ENCODE peak calls at places on chromosomes 5 and 9, in eight cellular contexts. E is IMR-90, O is cardiac muscle cell, Q is GM13976, M is endodermal cell, T is thoracic aorta, H is RWPE1, F is BE2C. U is an unnamed sample.

GRCh38 chr5:21807953-21808352 is 1045.2 kb downstream of the CDH12 start:
- DNase-seq in H (peak), E (peak), F (no peak), T (no peak), Q (no peak), M (no peak), O (no peak), U (no peak)

GRCh38 chr9:89640391-89640790 is 35.6 kb downstream of the GADD45G start:
- DNase-seq in M (no peak), O (no peak), T (no peak), H (no peak), Q (no peak), E (no peak), F (no peak), U (no peak)

GRCh38 chr5:35813456-35813855 is 43.2 kb upstream of the IL7R start:
- DNase-seq in O (no peak), E (peak), M (no peak), F (no peak), Q (no peak), H (no peak), T (no peak), U (no peak)

GRCh38 chr5:61964199-61964598 is 341.8 kb upstream of the KIF2A start:
- DNase-seq in H (peak), O (no peak), E (peak), M (no peak), T (no peak), F (no peak), Q (no peak), U (no peak)

GRCh38 chr9:15849871-15850270 is 297.0 kb downstream of the CCDC171 start:
- DNase-seq in H (no peak), M (no peak), Q (no peak), E (no peak), O (no peak), F (no peak), T (no peak), U (no peak)

GRCh38 chr5:139670369-139671095 is 22.4 kb downstream of the CXXC5 start:
- DNase-seq in O (no peak), E (no peak), Q (peak), F (no peak), M (no peak), T (no peak), H (no peak), U (no peak)

GRCh38 chr9:130331573-130331972 is 66.0 kb downstream of the HMCN2 start:
- DNase-seq in E (peak), T (no peak), F (no peak), Q (no peak), M (no peak), H (peak), O (no peak), U (no peak)

GRCh38 chr9:125066839-125067619 is 76.3 kb downstream of the SCAI start:
- DNase-seq in M (no peak), O (no peak), H (no peak), T (no peak), F (no peak), E (peak), Q (no peak), U (no peak)

GRCh38 chr5:80374188-80374587 is 33.7 kb upstream of the ZFYVE16 start:
- DNase-seq in H (no peak), E (no peak), F (no peak), M (no peak), O (no peak), T (no peak), Q (no peak), U (no peak)

GRCh38 chr5:73158313-73158712 is 14.7 kb upstream of the TMEM174 start:
- DNase-seq in M (no peak), T (no peak), F (peak), H (no peak), E (no peak), O (no peak), Q (no peak), U (no peak)

GRCh38 chr5:10288600-10289213 is 19.0 kb downstream of the CMBL start:
- DNase-seq in O (peak), F (peak), T (no peak), M (no peak), Q (peak), E (no peak), H (peak), U (peak)

GRCh38 chr5:168020522-168021294 is 270.7 kb upstream of the WWC1 start:
- DNase-seq in O (no peak), F (no peak), T (no peak), Q (no peak), M (no peak), E (peak), H (peak), U (no peak)

GRCh38 chr5:143924311-143924710 is 112.3 kb downstream of the HMHB1 start:
- DNase-seq in M (no peak), E (peak), T (no peak), H (no peak), F (no peak), Q (no peak), O (no peak), U (no peak)

GRCh38 chr9:93653762-93654161 is 77.4 kb downstream of the PHF2 start:
- DNase-seq in F (no peak), M (no peak), Q (no peak), O (no peak), E (no peak), T (no peak), H (no peak), U (no peak)

GRCh38 chr5:134255418-134256150 is 29.7 kb upstream of the PPP2CA start:
- DNase-seq in F (no peak), H (no peak), M (no peak), T (no peak), O (no peak), E (peak), Q (no peak), U (no peak)

GRCh38 chr5:13629218-13629617 is 315.3 kb downstream of the DNAH5 start:
- DNase-seq in T (no peak), F (no peak), M (no peak), H (no peak), E (no peak), O (no peak), Q (no peak), U (no peak)

GRCh38 chr5:169374761-169375160 is 73.8 kb upstream of the SLIT3 start:
- DNase-seq in F (peak), T (no peak), H (no peak), Q (no peak), M (no peak), E (no peak), O (no peak), U (no peak)

GRCh38 chr5:60377826-60378225 is 322.1 kb downstream of the DEPDC1B start:
- DNase-seq in H (no peak), M (no peak), O (no peak), F (no peak), T (no peak), E (no peak), Q (no peak), U (no peak)

GRCh38 chr9:131238402-131239021 is 37.8 kb downstream of the FAM78A start:
- DNase-seq in F (peak), Q (no peak), H (no peak), M (no peak), O (peak), E (peak), T (no peak), U (no peak)

GRCh38 chr5:61311056-61311455 is 21.0 kb upstream of the ZSWIM6 start:
- DNase-seq in F (no peak), O (no peak), E (no peak), H (no peak), Q (no peak), M (peak), T (no peak), U (no peak)

GRCh38 chr5:167987490-167988270 is 303.8 kb upstream of the WWC1 start:
- DNase-seq in O (no peak), E (no peak), T (no peak), Q (no peak), F (no peak), M (peak), H (no peak), U (no peak)

GRCh38 chr5:172508471-172509404 is 54.4 kb upstream of the SH3PXD2B start:
- DNase-seq in F (no peak), T (no peak), E (no peak), H (no peak), Q (peak), M (peak), O (no peak), U (no peak)

GRCh38 chr5:108054349-108054748 is 327.5 kb downstream of the FBXL17 start:
- DNase-seq in M (no peak), T (no peak), E (no peak), F (no peak), H (no peak), Q (no peak), O (no peak), U (no peak)

GRCh38 chr9:115845648-115846312 is 307.8 kb upstream of the PAPPA start:
- DNase-seq in O (no peak), F (no peak), T (no peak), H (peak), M (peak), Q (no peak), E (peak), U (no peak)

GRCh38 chr5:159181152-159181551 is 28.2 kb downstream of the RNF145 start:
- DNase-seq in H (no peak), M (no peak), Q (no peak), F (no peak), T (no peak), O (no peak), E (peak), U (no peak)

GRCh38 chr5:28543699-28544098 is 1505.3 kb upstream of the CDH9 start:
- DNase-seq in Q (no peak), E (no peak), F (no peak), O (no peak), M (no peak), H (no peak), T (no peak), U (no peak)

GRCh38 chr5:102539598-102539997 is 40.8 kb upstream of the SLCO6A1 start:
- DNase-seq in Q (no peak), O (no peak), T (no peak), H (no peak), F (peak), M (no peak), E (no peak), U (no peak)

DNA sequence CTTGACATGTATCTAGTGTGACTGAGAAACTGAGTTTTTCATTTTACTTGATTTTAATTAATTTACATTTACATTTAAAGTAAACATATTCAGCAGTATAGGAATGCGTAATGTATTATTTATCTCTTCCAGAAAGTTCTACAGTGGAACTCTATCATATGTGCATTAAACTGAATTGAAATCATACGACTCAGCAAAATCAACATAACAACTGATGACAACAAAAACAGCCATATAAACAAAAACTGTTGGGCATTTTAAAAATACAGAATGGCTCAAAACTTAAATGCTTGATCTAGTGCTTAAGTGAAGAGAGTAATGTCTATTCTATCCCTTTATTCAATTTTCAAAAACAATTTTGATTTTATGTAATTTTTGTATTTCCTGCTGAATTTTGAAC is 134.4 kb downstream of the TRPM3 start:
- DNase-seq in O (no peak), M (no peak), E (no peak), F (no peak), T (no peak), H (no peak), Q (no peak), U (no peak)
- TF ChIP-seq CTCF in O (no peak), M (no peak), E (no peak), F (no peak), T (no peak), H (no peak), Q (no peak), U (no peak)

GRCh38 chr5:175447571-175447970 is 3.6 kb upstream of the DRD1 start:
- DNase-seq in H (no peak), F (no peak), E (no peak), Q (no peak), O (no peak), T (no peak), M (no peak), U (no peak)

GRCh38 chr5:175448276-175448675 is 4.3 kb upstream of the DRD1 start:
- DNase-seq in E (no peak), T (no peak), M (no peak), Q (no peak), H (no peak), F (no peak), O (no peak), U (no peak)

GRCh38 chr5:175444905-175445456 is 999 bp upstream of the DRD1 start:
- DNase-seq in F (no peak), T (no peak), M (no peak), E (no peak), H (no peak), O (no peak), Q (no peak), U (no peak)

GRCh38 chr5:175443514-175444059 is 395 bp downstream of the DRD1 start:
- DNase-seq in H (no peak), O (no peak), F (no peak), M (no peak), Q (peak), T (no peak), E (no peak), U (no peak)

DNA sequence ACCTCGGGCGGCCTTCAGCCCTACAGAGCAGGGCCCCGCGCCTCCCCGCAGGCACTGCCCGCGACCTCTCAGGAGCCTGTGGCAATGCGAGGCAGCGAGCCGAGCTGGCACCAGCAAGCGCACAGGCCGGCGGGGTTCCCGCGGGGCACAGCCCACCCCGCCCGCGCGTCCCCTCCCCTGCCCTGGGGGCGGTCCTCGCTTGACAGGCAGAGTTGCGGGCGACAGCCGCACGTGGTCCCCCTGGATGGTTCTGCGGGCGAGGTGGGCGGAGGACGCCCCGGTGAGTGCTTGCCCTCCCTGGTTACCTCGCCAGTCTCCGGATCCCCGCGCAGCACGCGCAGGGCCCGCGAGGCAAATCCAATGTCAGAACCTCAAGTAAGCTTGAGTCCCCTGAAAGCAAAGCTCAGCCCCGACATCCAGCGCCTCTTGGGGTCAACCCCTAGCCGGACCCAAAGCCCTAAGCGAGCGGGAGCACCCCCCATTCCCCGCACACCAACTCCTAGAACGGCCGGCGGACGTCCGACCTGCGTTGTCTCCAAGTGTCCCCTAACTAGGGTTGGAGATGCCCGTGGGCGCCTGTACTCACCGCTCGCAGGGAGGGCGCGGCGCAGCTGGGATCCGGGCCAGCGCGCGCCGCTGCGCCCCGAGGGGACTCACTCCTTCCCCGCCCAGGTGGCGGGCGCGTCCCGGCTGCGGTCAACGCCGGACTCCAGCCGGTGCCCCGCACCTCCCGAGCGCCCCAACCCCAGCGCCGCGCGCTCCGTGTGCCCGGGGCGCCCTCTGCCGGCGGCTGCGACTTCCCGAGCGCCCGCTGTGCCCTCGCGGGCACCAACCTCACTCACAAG is at the start of gene DRD1:
- DNase-seq in F (peak), H (peak), Q (peak), O (peak), E (peak), T (no peak), M (peak), U (no peak)
- TF ChIP-seq CTCF in F (peak), H (peak), Q (peak), O (peak), E (peak), T (peak), M (peak), U (no peak)

GRCh38 chr5:18305288-18305899 is 671.1 kb downstream of the TAF11L14 start:
- DNase-seq in T (no peak), H (peak), E (peak), F (peak), Q (peak), M (peak), O (peak), U (no peak)
- TF ChIP-seq CTCF in T (peak), H (peak), E (peak), F (peak), Q (peak), M (peak), O (peak), U (peak)

GRCh38 chr5:54178207-54178606 is 132.2 kb downstream of the ARL15 start:
- DNase-seq in Q (no peak), M (no peak), E (no peak), F (no peak), O (no peak), T (no peak), H (no peak), U (no peak)

GRCh38 chr5:54177058-54177457 is 133.3 kb downstream of the ARL15 start:
- DNase-seq in Q (no peak), H (no peak), O (no peak), E (no peak), F (no peak), T (no peak), M (no peak), U (no peak)

GRCh38 chr5:54178991-54179390 is 131.4 kb downstream of the ARL15 start:
- DNase-seq in M (no peak), F (no peak), Q (no peak), O (no peak), H (no peak), T (no peak), E (no peak), U (no peak)

GRCh38 chr5:54173251-54173650 is 137.1 kb downstream of the ARL15 start:
- DNase-seq in E (no peak), F (no peak), H (no peak), M (no peak), T (no peak), O (no peak), Q (no peak), U (no peak)

DNA sequence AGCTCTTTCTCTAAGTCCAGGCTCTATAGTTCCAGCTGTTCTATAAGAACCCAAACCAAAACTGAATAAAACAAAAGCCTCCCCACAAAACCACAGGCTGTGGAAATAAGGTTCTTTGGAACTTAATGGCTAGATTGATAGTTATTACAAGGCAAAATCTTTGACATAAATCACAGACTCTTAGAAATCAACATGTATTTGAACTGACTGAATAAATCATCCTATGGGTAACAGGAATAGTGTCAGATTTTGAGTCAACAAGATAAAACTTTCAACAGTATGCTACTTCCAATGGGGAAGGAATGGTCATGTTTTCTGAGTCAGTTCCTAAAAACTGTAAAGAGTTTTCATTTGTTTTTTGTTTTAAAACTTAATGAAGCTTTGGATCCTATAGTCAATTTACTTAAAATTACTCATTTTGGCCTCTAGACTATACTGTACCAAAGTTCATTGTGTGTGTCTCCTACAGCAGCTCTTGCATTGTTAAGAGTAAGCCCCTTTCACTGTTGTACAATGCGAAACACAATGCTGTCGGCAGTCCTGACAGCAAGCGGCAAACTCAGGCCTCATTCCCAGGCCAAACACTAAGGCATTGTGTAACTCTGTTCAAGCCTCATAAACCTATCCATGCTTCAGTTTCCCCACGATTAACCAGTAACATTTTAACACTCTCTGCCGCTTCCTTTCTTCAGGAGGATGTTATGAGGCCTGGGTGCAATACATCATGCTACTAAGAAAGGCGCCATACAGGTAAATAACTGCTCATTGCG is 134.1 kb downstream of the ARL15 start:
- DNase-seq in M (no peak), T (no peak), O (no peak), H (no peak), F (no peak), Q (no peak), E (no peak), U (no peak)
- TF ChIP-seq CTCF in M (no peak), T (no peak), O (no peak), H (no peak), F (no peak), Q (no peak), E (no peak), U (no peak)

GRCh38 chr5:154873791-154874331 is 15.4 kb downstream of the CNOT8 start:
- DNase-seq in T (no peak), Q (no peak), H (no peak), E (no peak), F (no peak), M (peak), O (no peak), U (no peak)

GRCh38 chr5:154871732-154872131 is 13.3 kb downstream of the CNOT8 start:
- DNase-seq in Q (no peak), F (no peak), O (no peak), M (no peak), E (no peak), H (no peak), T (no peak), U (no peak)

GRCh38 chr5:154865466-154866184 is 7.2 kb downstream of the CNOT8 start:
- DNase-seq in T (no peak), M (no peak), O (no peak), F (no peak), E (no peak), Q (no peak), H (no peak), U (no peak)

GRCh38 chr5:154866841-154867240 is 8.4 kb downstream of the CNOT8 start:
- DNase-seq in M (no peak), T (no peak), E (peak), Q (no peak), F (no peak), H (no peak), O (no peak), U (no peak)

GRCh38 chr5:154868702-154869101 is 10.3 kb downstream of the CNOT8 start:
- DNase-seq in O (peak), F (peak), M (peak), H (no peak), T (no peak), E (peak), Q (no peak), U (no peak)
- TF ChIP-seq CTCF in O (peak), F (peak), M (peak), H (no peak), T (no peak), E (peak), Q (no peak), U (no peak)

GRCh38 chr9:127930298-127931091 is at the start of gene PIP5KL1:
- DNase-seq in O (peak), Q (peak), E (peak), H (peak), T (no peak), F (peak), M (peak), U (peak)
- TF ChIP-seq CTCF in O (peak), Q (no peak), E (peak), H (no peak), T (no peak), F (peak), M (peak), U (no peak)

GRCh38 chr5:157915638-157916037 is 56.7 kb upstream of the CLINT1 start:
- DNase-seq in H (no peak), F (peak), O (peak), T (peak), Q (no peak), M (no peak), E (peak), U (no peak)

GRCh38 chr5:157911568-157911967 is 52.6 kb upstream of the CLINT1 start:
- DNase-seq in T (no peak), Q (no peak), O (no peak), H (no peak), F (no peak), M (no peak), E (no peak), U (no peak)

GRCh38 chr5:157913575-157913974 is 54.6 kb upstream of the CLINT1 start:
- DNase-seq in H (no peak), O (no peak), Q (no peak), M (peak), T (no peak), E (no peak), F (no peak), U (no peak)

GRCh38 chr5:157912621-157913325 is 53.8 kb upstream of the CLINT1 start:
- DNase-seq in Q (no peak), H (peak), O (no peak), F (no peak), M (no peak), E (no peak), T (no peak), U (no peak)

GRCh38 chr5:157914389-157914788 is 55.4 kb upstream of the CLINT1 start:
- DNase-seq in T (no peak), Q (no peak), O (no peak), H (no peak), M (no peak), F (no peak), E (no peak), U (no peak)
- TF ChIP-seq CTCF in T (no peak), Q (no peak), O (no peak), H (no peak), M (no peak), F (no peak), E (no peak), U (no peak)

GRCh38 chr5:179342577-179342976 is 2.7 kb downstream of the ADAMTS2 start:
- DNase-seq in T (no peak), M (no peak), H (no peak), Q (no peak), E (peak), O (peak), F (no peak), U (no peak)
- TF ChIP-seq CTCF in T (peak), M (peak), H (no peak), Q (no peak), E (peak), O (peak), F (peak), U (no peak)

U was measured in omental fat pad.